ENCODE peak calls at places on chromosomes 6 and 20, in ten cellular contexts. M, N, E, A, S, W, T, G, F and V are unnamed samples.

GRCh38 chr20:15060265-15061060 is 723.1 kb upstream of the FLRT3 start:
- DNase-seq in N (no peak), G (no peak), E (no peak), F (no peak), W (no peak), M (no peak), T (no peak), S (no peak), A (no peak), V (no peak)

GRCh38 chr6:146595981-146596731 is 2.6 kb upstream of the ADGB start:
- DNase-seq in M (no peak), E (no peak), N (peak), T (no peak), F (no peak), S (no peak), G (no peak), W (peak), A (peak), V (no peak)

GRCh38 chr20:58829531-58829941 is 21.2 kb downstream of the GNAS-AS1 start:
- DNase-seq in A (no peak), M (no peak), N (no peak), S (no peak), W (no peak), G (no peak), E (no peak), F (no peak), T (peak), V (no peak)

GRCh38 chr6:16700202-16700997 is 60.9 kb downstream of the ATXN1 start:
- DNase-seq in E (no peak), G (no peak), W (no peak), F (no peak), T (no peak), S (no peak), N (no peak), A (peak), M (no peak), V (no peak)

GRCh38 chr20:10982692-10983091 is 308.9 kb upstream of the JAG1 start:
- DNase-seq in E (no peak), A (peak), M (no peak), N (no peak), F (no peak), G (peak), T (no peak), S (peak), W (peak), V (peak)

GRCh38 chr6:41936073-41936837 is 5.4 kb downstream of the CCND3 start:
- DNase-seq in E (peak), M (peak), N (peak), S (peak), T (peak), W (peak), A (peak), F (peak), G (peak), V (peak)

GRCh38 chr6:24329022-24329421 is 28.8 kb downstream of the DCDC2 start:
- DNase-seq in M (no peak), G (no peak), E (no peak), A (no peak), W (no peak), F (no peak), S (peak), N (no peak), T (no peak), V (peak)

GRCh38 chr6:39365281-39366074 is 43.0 kb upstream of the KCNK16 start:
- DNase-seq in E (no peak), F (no peak), S (peak), A (no peak), N (no peak), G (peak), M (no peak), W (peak), T (no peak), V (no peak)

GRCh38 chr6:156582509-156582992 is 194.6 kb upstream of the ARID1B start:
- DNase-seq in E (no peak), W (no peak), T (no peak), M (no peak), N (peak), S (no peak), G (no peak), F (peak), A (no peak), V (no peak)

GRCh38 chr6:41824571-41825569 is 37.4 kb downstream of the TOMM6 start:
- DNase-seq in T (no peak), F (no peak), W (no peak), G (no peak), N (peak), M (no peak), E (no peak), S (peak), A (no peak), V (peak)

GRCh38 chr6:125811259-125811658 is 20.5 kb downstream of the NCOA7 start:
- DNase-seq in W (no peak), T (no peak), E (no peak), S (no peak), A (no peak), M (no peak), N (peak), G (no peak), F (no peak), V (no peak)

GRCh38 chr6:22113046-22113766 is 183.6 kb downstream of the PRL start:
- DNase-seq in F (no peak), W (peak), S (peak), E (no peak), T (peak), M (no peak), A (no peak), N (no peak), G (peak), V (peak)

GRCh38 chr6:166355552-166355951 is 13.2 kb upstream of the SFT2D1 start:
- DNase-seq in F (no peak), A (no peak), N (no peak), E (no peak), S (no peak), M (no peak), G (no peak), T (no peak), W (no peak), V (no peak)